ENCODE peak calls at places on chromosomes 6 and 20, in ten cellular contexts. W is WERI-Rb-1, P is sigmoid colon, H is type B pancreatic cell, Z is psoas muscle, I is heart left ventricle, T is brain microvascular endothelial cell, M is GM13977, O is neural crest cell, A is Calu3. X is an unnamed sample.

GRCh38 chr20:47358672-47359532 is 2.4 kb upstream of the ZMYND8 start:
- DNase-seq in W (peak), P (peak), H (no peak), Z (peak), I (peak), T (peak), M (no peak), O (no peak), A (peak), X (peak)

GRCh38 chr6:155187096-155187495 is 76.7 kb upstream of the CLDN20 start:
- DNase-seq in W (no peak), P (no peak), H (no peak), Z (no peak), I (no peak), T (no peak), M (no peak), O (no peak), A (no peak), X (no peak)

GRCh38 chr6:10588562-10589428 is 67.6 kb downstream of the GCNT2 start:
- DNase-seq in W (no peak), P (no peak), H (no peak), Z (no peak), I (no peak), T (no peak), M (no peak), O (no peak), A (no peak), X (no peak)

GRCh38 chr6:83096791-83097190 is 29.3 kb downstream of the DOP1A start:
- DNase-seq in W (no peak), P (no peak), H (no peak), Z (no peak), I (no peak), T (peak), M (no peak), O (no peak), A (no peak), X (peak)

GRCh38 chr6:36489426-36489825 is 46.6 kb downstream of the KCTD20 start:
- DNase-seq in W (no peak), P (no peak), H (no peak), Z (no peak), I (no peak), T (no peak), M (no peak), O (no peak), A (no peak), X (no peak)

GRCh38 chr6:15481892-15482291 is 180.9 kb downstream of the DTNBP1 start:
- DNase-seq in W (peak), P (no peak), H (no peak), Z (no peak), I (no peak), T (no peak), M (peak), O (no peak), A (no peak), X (no peak)

GRCh38 chr20:17570347-17571152 is 675 bp downstream of the DSTN start:
- DNase-seq in W (peak), P (peak), H (peak), Z (peak), I (peak), T (no peak), M (peak), O (peak), A (no peak), X (peak)

GRCh38 chr6:116090251-116090650 is 10.4 kb upstream of the NT5DC1 start:
- DNase-seq in W (no peak), P (no peak), H (no peak), Z (no peak), I (no peak), T (no peak), M (peak), O (no peak), A (no peak), X (no peak)

GRCh38 chr6:117573006-117573680 is 29.2 kb downstream of the GOPC start:
- DNase-seq in W (no peak), P (no peak), H (no peak), Z (no peak), I (no peak), T (no peak), M (no peak), O (no peak), A (no peak), X (no peak)

GRCh38 chr6:16154904-16155303 is 26.0 kb downstream of the MYLIP start:
- DNase-seq in W (no peak), P (no peak), H (no peak), Z (peak), I (peak), T (peak), M (no peak), O (no peak), A (no peak), X (peak)

GRCh38 chr6:144580039-144580438 is 294.9 kb downstream of the UTRN start:
- DNase-seq in W (no peak), P (no peak), H (no peak), Z (no peak), I (no peak), T (no peak), M (no peak), O (no peak), A (no peak), X (no peak)

GRCh38 chr20:45342863-45343444 is 5.3 kb downstream of the SDC4 start:
- DNase-seq in W (no peak), P (no peak), H (no peak), Z (no peak), I (no peak), T (no peak), M (no peak), O (no peak), A (no peak), X (no peak)

GRCh38 chr6:111486921-111487320 is 3.9 kb upstream of the REV3L start:
- DNase-seq in W (no peak), P (no peak), H (no peak), Z (no peak), I (no peak), T (no peak), M (no peak), O (no peak), A (no peak), X (no peak)

GRCh38 chr6:137715589-137716045 is 151.4 kb upstream of the TNFAIP3 start:
- DNase-seq in W (no peak), P (no peak), H (no peak), Z (no peak), I (no peak), T (no peak), M (no peak), O (no peak), A (no peak), X (peak)

GRCh38 chr6:34610819-34611477 is 54.8 kb upstream of the SPDEF start:
- DNase-seq in W (no peak), P (no peak), H (no peak), Z (no peak), I (no peak), T (peak), M (no peak), O (no peak), A (peak), X (peak)

GRCh38 chr6:169620171-169621125 is 81.4 kb downstream of the WDR27 start:
- DNase-seq in W (no peak), P (no peak), H (no peak), Z (no peak), I (no peak), T (peak), M (no peak), O (no peak), A (no peak), X (peak)

GRCh38 chr20:56411759-56412472 is at the start of gene CASS4:
- DNase-seq in W (no peak), P (no peak), H (no peak), Z (no peak), I (no peak), T (peak), M (peak), O (no peak), A (no peak), X (peak)

GRCh38 chr6:109421184-109421583 is 19.2 kb downstream of the PPIL6 start:
- DNase-seq in W (no peak), P (no peak), H (no peak), Z (no peak), I (no peak), T (no peak), M (no peak), O (no peak), A (no peak), X (no peak)

GRCh38 chr6:34157851-34158250 is 12.0 kb upstream of the GRM4 start:
- DNase-seq in W (peak), P (peak), H (no peak), Z (no peak), I (no peak), T (no peak), M (no peak), O (no peak), A (no peak), X (no peak)

GRCh38 chr20:22502731-22503191 is 81.6 kb downstream of the FOXA2 start:
- DNase-seq in W (no peak), P (no peak), H (no peak), Z (no peak), I (no peak), T (no peak), M (no peak), O (no peak), A (no peak), X (no peak)

GRCh38 chr6:55379486-55379885 is 52.2 kb downstream of the GFRAL start:
- DNase-seq in W (no peak), P (no peak), H (no peak), Z (no peak), I (no peak), T (no peak), M (no peak), O (no peak), A (no peak), X (no peak)

GRCh38 chr6:153503810-153504209 is 372.7 kb upstream of the RGS17 start:
- DNase-seq in W (peak), P (no peak), H (no peak), Z (no peak), I (no peak), T (no peak), M (no peak), O (no peak), A (no peak), X (no peak)

GRCh38 chr6:36352477-36353157 is 15.9 kb upstream of the BNIP5 start:
- DNase-seq in W (no peak), P (no peak), H (no peak), Z (no peak), I (no peak), T (no peak), M (no peak), O (no peak), A (no peak), X (no peak)

GRCh38 chr6:111586554-111586953 is 19.1 kb downstream of the TRAF3IP2 start:
- DNase-seq in W (no peak), P (no peak), H (no peak), Z (no peak), I (no peak), T (no peak), M (no peak), O (no peak), A (no peak), X (no peak)

GRCh38 chr6:131116755-131117360 is 18.4 kb upstream of the AKAP7 start:
- DNase-seq in W (no peak), P (no peak), H (no peak), Z (no peak), I (no peak), T (peak), M (peak), O (no peak), A (peak), X (peak)

GRCh38 chr6:124022641-124023040 is 219.0 kb downstream of the NKAIN2 start:
- DNase-seq in W (no peak), P (no peak), H (no peak), Z (no peak), I (no peak), T (no peak), M (no peak), O (no peak), A (no peak), X (no peak)

GRCh38 chr6:158008894-158009891 is 27.5 kb downstream of the SYNJ2 start:
- DNase-seq in W (no peak), P (peak), H (no peak), Z (peak), I (peak), T (no peak), M (no peak), O (no peak), A (no peak), X (peak)

GRCh38 chr6:132813173-132813856 is 1.1 kb upstream of the RPS12 start:
- DNase-seq in W (peak), P (peak), H (no peak), Z (peak), I (peak), T (peak), M (peak), O (no peak), A (peak), X (peak)

GRCh38 chr6:89776583-89777233 is 42.9 kb downstream of the MDN1 start:
- DNase-seq in W (no peak), P (no peak), H (no peak), Z (no peak), I (no peak), T (no peak), M (no peak), O (no peak), A (no peak), X (no peak)

GRCh38 chr6:148492654-148493290 is 150.1 kb downstream of the SASH1 start:
- DNase-seq in W (no peak), P (no peak), H (no peak), Z (no peak), I (no peak), T (no peak), M (no peak), O (no peak), A (no peak), X (no peak)

GRCh38 chr6:101393291-101394251 is at the start of gene GRIK2:
- DNase-seq in W (peak), P (no peak), H (no peak), Z (no peak), I (peak), T (peak), M (no peak), O (peak), A (peak), X (peak)

GRCh38 chr6:13038315-13039261 is 289.7 kb downstream of the TBC1D7 start:
- DNase-seq in W (no peak), P (no peak), H (no peak), Z (no peak), I (peak), T (no peak), M (no peak), O (no peak), A (no peak), X (no peak)

GRCh38 chr6:32825966-32826365 is 9.2 kb upstream of the HLA-DOB start:
- DNase-seq in W (no peak), P (no peak), H (no peak), Z (no peak), I (no peak), T (peak), M (no peak), O (no peak), A (peak), X (peak)

GRCh38 chr6:28330033-28330432 is 5.9 kb downstream of the ZSCAN31 start:
- DNase-seq in W (no peak), P (no peak), H (no peak), Z (no peak), I (no peak), T (no peak), M (no peak), O (no peak), A (no peak), X (no peak)

GRCh38 chr6:158078320-158078719 is 89.7 kb downstream of the SERAC1 start:
- DNase-seq in W (no peak), P (no peak), H (no peak), Z (no peak), I (no peak), T (no peak), M (no peak), O (no peak), A (no peak), X (no peak)

GRCh38 chr20:9615766-9616454 is 101.5 kb downstream of the LAMP5 start:
- DNase-seq in W (no peak), P (no peak), H (no peak), Z (no peak), I (no peak), T (no peak), M (peak), O (no peak), A (no peak), X (no peak)

GRCh38 chr20:9615118-9615517 is 100.7 kb downstream of the LAMP5 start:
- DNase-seq in W (no peak), P (no peak), H (no peak), Z (no peak), I (no peak), T (no peak), M (no peak), O (no peak), A (no peak), X (no peak)

GRCh38 chr20:9616455-9616805 is 102.0 kb downstream of the LAMP5 start:
- DNase-seq in W (no peak), P (no peak), H (no peak), Z (no peak), I (no peak), T (no peak), M (no peak), O (no peak), A (no peak), X (no peak)

GRCh38 chr20:9617062-9617461 is 102.7 kb downstream of the LAMP5 start:
- DNase-seq in W (peak), P (no peak), H (no peak), Z (peak), I (peak), T (peak), M (peak), O (peak), A (peak), X (peak)

GRCh38 chr20:9617940-9618339 is 103.5 kb downstream of the LAMP5 start:
- DNase-seq in W (peak), P (no peak), H (no peak), Z (no peak), I (no peak), T (peak), M (no peak), O (no peak), A (peak), X (peak)
- TF ChIP-seq CTCF in W (peak), P (no peak), H (peak), Z (no peak), I (no peak), T (peak), M (peak), O (peak), A (peak), X (peak)

DNA sequence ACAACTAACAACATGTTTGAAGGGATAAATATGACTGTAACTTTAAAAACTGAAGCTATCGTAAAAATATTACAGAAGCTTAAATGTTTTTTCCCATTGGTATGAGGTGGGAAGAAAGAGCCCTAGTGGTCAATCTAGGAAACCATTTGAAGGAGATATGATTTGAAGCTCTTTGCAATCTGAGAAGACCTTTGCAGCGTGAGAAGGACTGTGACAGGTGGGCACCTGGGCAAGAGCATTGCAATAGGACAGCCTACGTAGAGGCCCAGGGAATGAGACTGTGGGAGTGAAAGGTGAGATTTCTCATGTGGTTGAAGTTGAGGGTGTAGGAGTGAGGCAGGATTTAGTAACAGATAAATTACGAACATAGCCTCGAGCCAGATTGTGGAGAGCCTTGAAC is 108.0 kb upstream of the PDE7B start:
- DNase-seq in W (no peak), P (no peak), H (no peak), Z (no peak), I (no peak), T (no peak), M (no peak), O (no peak), A (no peak), X (no peak)
- TF ChIP-seq CTCF in W (no peak), P (no peak), H (peak), Z (no peak), I (no peak), T (peak), M (no peak), O (peak), A (no peak), X (no peak)

DNA sequence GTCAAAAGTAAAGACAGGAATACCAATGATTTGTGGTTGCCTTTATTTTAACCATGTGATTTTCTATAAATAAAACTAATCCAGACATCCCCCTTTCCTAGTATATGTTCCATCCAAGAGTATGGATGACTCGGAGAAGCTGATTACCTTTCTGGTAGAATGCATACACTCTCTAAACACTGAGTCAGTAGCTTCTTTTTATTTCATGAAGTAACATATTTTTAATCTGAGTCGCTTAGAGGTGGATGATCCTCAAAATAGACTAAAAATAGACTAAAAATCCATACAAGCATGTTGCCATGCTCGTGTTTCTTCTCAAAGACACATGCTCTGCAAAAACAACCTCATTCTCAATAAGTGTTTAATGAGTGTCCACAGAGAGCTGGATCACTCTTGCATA is 263.7 kb downstream of the COL12A1 start:
- DNase-seq in W (no peak), P (no peak), H (no peak), Z (no peak), I (no peak), T (no peak), M (no peak), O (no peak), A (no peak), X (peak)
- TF ChIP-seq CTCF in W (no peak), P (no peak), H (no peak), Z (no peak), I (no peak), T (no peak), M (no peak), O (no peak), A (no peak), X (no peak)

GRCh38 chr6:125985967-125986294 is 409 bp upstream of the TRMT11 start:
- DNase-seq in W (no peak), P (no peak), H (no peak), Z (no peak), I (no peak), T (no peak), M (no peak), O (no peak), A (no peak), X (no peak)

GRCh38 chr6:125986956-125987617 is 747 bp downstream of the TRMT11 start:
- DNase-seq in W (no peak), P (no peak), H (no peak), Z (no peak), I (no peak), T (no peak), M (no peak), O (no peak), A (no peak), X (peak)

GRCh38 chr6:125988280-125988679 is 1.9 kb downstream of the TRMT11 start:
- DNase-seq in W (no peak), P (no peak), H (no peak), Z (no peak), I (no peak), T (no peak), M (no peak), O (no peak), A (no peak), X (no peak)

GRCh38 chr6:125985522-125985921 is 818 bp upstream of the TRMT11 start:
- DNase-seq in W (no peak), P (no peak), H (no peak), Z (no peak), I (no peak), T (no peak), M (no peak), O (no peak), A (no peak), X (no peak)

DNA sequence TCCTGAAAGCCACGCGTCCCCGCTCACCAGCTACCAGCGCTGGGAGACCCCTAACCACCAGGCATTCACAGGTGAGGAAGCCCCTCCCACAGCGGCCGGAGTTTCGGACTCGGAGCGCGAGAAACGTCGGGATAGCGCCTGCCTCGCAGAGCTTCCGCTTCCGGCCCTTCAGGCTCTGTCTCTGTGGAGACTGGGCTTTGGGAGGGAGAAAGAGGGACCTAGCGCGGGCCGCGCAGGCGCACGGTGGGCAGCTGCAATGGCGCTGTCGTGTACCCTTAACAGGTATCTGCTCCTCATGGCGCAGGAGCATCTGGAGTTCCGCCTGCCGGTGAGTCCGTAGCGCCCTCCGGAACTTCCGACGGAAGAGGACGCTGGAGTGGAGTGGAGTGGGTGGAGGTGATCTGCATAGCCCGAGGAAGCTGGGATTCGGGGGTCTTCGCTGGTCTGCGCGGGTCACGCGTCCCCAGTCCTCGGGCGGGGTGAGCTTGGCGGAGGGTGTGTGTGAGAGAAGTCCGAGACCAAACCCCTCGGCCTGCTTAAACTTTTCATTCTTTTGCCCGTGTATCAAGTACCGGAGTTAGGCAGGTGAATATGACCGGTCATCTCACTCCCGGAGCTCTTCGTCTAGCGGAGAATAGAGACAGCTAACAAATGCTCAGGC is at the start of gene TRMT11:
- DNase-seq in W (peak), P (peak), H (peak), Z (peak), I (peak), T (peak), M (peak), O (peak), A (peak), X (peak)
- TF ChIP-seq CTCF in W (no peak), P (no peak), H (peak), Z (no peak), I (no peak), T (no peak), M (no peak), O (peak), A (no peak), X (no peak)